ENCODE peak calls at places on chromosomes 2 and 18, in seven cellular contexts. S, I, F, K, Z, Y and X are unnamed samples.
A peak's percentile ranks its signal among the peaks of the same experiment; 100 is the strongest.

GRCh38 chr2:7609556-7610323 is 692.5 kb downstream of the RNF144A start:
- DNase-seq in Z (no peak), Y (no peak), I (no peak), K (no peak), F (no peak), S (no peak), X (no peak)

GRCh38 chr2:178674122-178674521 is 133.1 kb downstream of the TTN start:
- DNase-seq in F (no peak), K (no peak), Z (no peak), S (no peak), I (no peak), Y (no peak), X (no peak)

GRCh38 chr2:235659767-235660322 is 166.0 kb downstream of the AGAP1 start:
- DNase-seq in S (peak; percentile 75), Y (peak; percentile 95), I (no peak), F (no peak), K (no peak), Z (no peak), X (no peak)

GRCh38 chr2:240252191-240252871 is 111.9 kb upstream of the OTOS start:
- DNase-seq in F (no peak), K (no peak), S (no peak), I (no peak), Z (no peak), Y (no peak), X (no peak)

GRCh38 chr2:135768863-135769262 is 27.2 kb downstream of the UBXN4 start:
- DNase-seq in K (no peak), Y (no peak), Z (no peak), I (no peak), F (no peak), S (no peak), X (no peak)

GRCh38 chr2:28401948-28402550 is 9.4 kb downstream of the FOSL2 start:
- DNase-seq in I (no peak), Y (no peak), K (peak; percentile 28), Z (no peak), F (no peak), S (no peak), X (no peak)

GRCh38 chr2:122885436-122885835 is 1130.0 kb downstream of the TSN start:
- DNase-seq in S (no peak), F (no peak), Y (no peak), Z (no peak), K (no peak), I (no peak), X (no peak)

GRCh38 chr18:71807586-71807985 is 736.6 kb downstream of the CBLN2 start:
- DNase-seq in F (no peak), I (no peak), Z (no peak), S (no peak), K (no peak), Y (no peak), X (no peak)

GRCh38 chr18:9952633-9953416 is 39.0 kb downstream of the VAPA start:
- DNase-seq in I (no peak), K (no peak), Y (peak; percentile 65), Z (peak; percentile 63), F (no peak), S (peak; percentile 30), X (peak; percentile 35)

GRCh38 chr18:33578371-33579146 is 540 bp downstream of the ASXL3 start:
- DNase-seq in K (no peak), Y (no peak), S (no peak), I (peak; percentile 35), F (no peak), Z (no peak), X (no peak)